ENCODE peak calls at places on chromosomes 16 and 17, in eight cellular contexts. G, Z, J, E, N, W, D and V are unnamed samples. For H3K9me3, the result is how much of the 10 kb centered on the place peaks cover.

GRCh38 chr17:4908301-4908700 is 5.4 kb upstream of the CHRNE start:
- DNase-seq in D (no peak), N (no peak), G (no peak), Z (no peak), E (no peak), W (no peak), J (peak), V (no peak)

GRCh38 chr16:30434852-30435251 is 5.0 kb upstream of the DCTPP1 start:
- DNase-seq in D (no peak), E (no peak), N (no peak), W (no peak), J (no peak), G (no peak), Z (no peak), V (no peak)

GRCh38 chr17:31467502-31468256 is 76.2 kb downstream of the RAB11FIP4 start:
- DNase-seq in D (no peak), E (no peak), N (peak), J (no peak), G (no peak), W (no peak), Z (peak), V (no peak)

GRCh38 chr17:77307479-77308198 is 166.9 kb downstream of the SEC14L1 start:
- DNase-seq in Z (no peak), J (no peak), N (peak), E (no peak), D (no peak), W (no peak), G (no peak), V (no peak)

GRCh38 chr17:81245024-81245664 is 6.0 kb downstream of the NDUFAF8 start:
- DNase-seq in J (peak), Z (no peak), D (no peak), G (no peak), W (no peak), N (peak), E (peak), V (no peak)

GRCh38 chr16:28149016-28149888 is 62.5 kb downstream of the XPO6 start:
- DNase-seq in G (no peak), Z (no peak), D (no peak), W (no peak), J (no peak), N (no peak), E (no peak), V (no peak)

GRCh38 chr17:4175921-4176802 is 33.2 kb downstream of the CYB5D2 start:
- DNase-seq in E (peak), Z (no peak), N (no peak), D (peak), W (no peak), G (no peak), J (no peak), V (no peak)

GRCh38 chr16:81697321-81697885 is 81.7 kb upstream of the PLCG2 start:
- DNase-seq in G (no peak), J (no peak), D (no peak), W (peak), E (peak), N (peak), Z (peak), V (no peak)

GRCh38 chr17:19533718-19534561 is at the start of gene SLC47A1:
- DNase-seq in J (peak), E (peak), N (peak), W (no peak), G (no peak), Z (peak), D (no peak), V (peak)

GRCh38 chr16:55203570-55203969 is 120.4 kb upstream of the IRX6 start:
- DNase-seq in Z (no peak), N (no peak), J (no peak), D (no peak), W (no peak), E (no peak), G (no peak), V (no peak)

GRCh38 chr17:6683081-6683684 is 30.0 kb downstream of the SLC13A5 start:
- DNase-seq in N (peak), Z (no peak), G (no peak), E (no peak), J (no peak), W (no peak), D (no peak), V (no peak)

GRCh38 chr17:6681671-6682070 is 30.1 kb downstream of the C17orf100 start:
- DNase-seq in N (peak), W (no peak), G (no peak), J (no peak), D (no peak), Z (no peak), E (no peak), V (no peak)

GRCh38 chr17:6683730-6684459 is 29.3 kb downstream of the SLC13A5 start:
- DNase-seq in Z (no peak), D (no peak), W (no peak), N (peak), E (no peak), J (no peak), G (no peak), V (no peak)

GRCh38 chr17:6681176-6681575 is 29.6 kb downstream of the C17orf100 start:
- DNase-seq in J (no peak), N (peak), W (no peak), D (no peak), G (no peak), Z (no peak), E (no peak), V (no peak)

GRCh38 chr17:6682339-6682738 is 30.8 kb downstream of the C17orf100 start:
- DNase-seq in J (no peak), Z (no peak), E (no peak), N (peak), W (no peak), G (no peak), D (no peak), V (no peak)
- H3K27ac ChIP-seq in J (no peak), Z (no peak), E (no peak), N (no peak), W (no peak), G (no peak), D (no peak), V (no peak)

GRCh38 chr17:59954856-59955255 is 9.7 kb downstream of the RNFT1 start:
- DNase-seq in W (no peak), Z (no peak), D (no peak), E (no peak), G (no peak), J (no peak), N (no peak), V (no peak)

DNA sequence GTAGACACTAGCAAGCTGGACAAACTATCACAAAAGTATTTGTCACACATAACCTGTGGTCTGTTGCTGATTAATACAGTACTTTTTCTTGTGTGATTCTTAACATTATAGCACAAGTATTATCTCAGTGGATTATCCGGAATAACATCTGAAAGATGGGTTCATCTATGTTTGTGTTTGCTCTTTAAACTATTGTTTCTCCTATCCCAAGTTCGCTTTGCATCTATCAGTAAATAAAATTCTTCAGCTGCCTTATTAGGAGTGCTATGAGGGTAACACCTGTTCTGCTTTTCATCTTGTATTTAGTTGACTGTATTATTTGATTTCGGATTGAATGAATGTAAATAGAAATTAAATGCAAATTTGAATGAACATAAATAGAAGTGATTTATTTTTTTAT is 14.5 kb downstream of the RNFT1 start:
- DNase-seq in W (no peak), Z (no peak), J (no peak), E (no peak), G (no peak), D (no peak), N (no peak), V (no peak)
- H3K9me3 ChIP-seq in W (under half), Z (under half), J (under half), E (under half), G (under half), D (under half), N (under half), V (under half)

DNA sequence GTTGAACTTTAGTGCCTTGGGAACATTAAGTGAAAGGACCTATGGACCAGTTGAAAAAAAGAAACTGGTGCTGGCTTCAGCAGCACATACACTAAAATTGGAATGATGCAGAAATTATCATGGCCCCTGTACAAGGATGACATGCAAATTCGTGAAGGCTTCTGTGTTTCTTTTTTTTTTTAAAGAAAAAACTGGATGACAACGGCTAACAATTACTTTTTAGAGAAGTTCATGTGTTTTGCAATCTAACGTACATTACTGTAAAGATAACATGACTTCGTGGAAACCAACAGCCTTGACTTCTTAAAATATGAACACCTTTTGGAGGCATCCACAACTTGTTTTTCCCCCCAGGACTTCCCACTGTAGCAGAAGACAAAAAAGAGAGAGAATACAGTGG is 18.3 kb upstream of the CPD start:
- DNase-seq in J (no peak), Z (no peak), G (no peak), D (no peak), W (no peak), N (no peak), E (no peak), V (no peak)
- H3K27ac ChIP-seq in J (no peak), Z (no peak), G (no peak), D (no peak), W (no peak), N (no peak), E (no peak), V (no peak)

DNA sequence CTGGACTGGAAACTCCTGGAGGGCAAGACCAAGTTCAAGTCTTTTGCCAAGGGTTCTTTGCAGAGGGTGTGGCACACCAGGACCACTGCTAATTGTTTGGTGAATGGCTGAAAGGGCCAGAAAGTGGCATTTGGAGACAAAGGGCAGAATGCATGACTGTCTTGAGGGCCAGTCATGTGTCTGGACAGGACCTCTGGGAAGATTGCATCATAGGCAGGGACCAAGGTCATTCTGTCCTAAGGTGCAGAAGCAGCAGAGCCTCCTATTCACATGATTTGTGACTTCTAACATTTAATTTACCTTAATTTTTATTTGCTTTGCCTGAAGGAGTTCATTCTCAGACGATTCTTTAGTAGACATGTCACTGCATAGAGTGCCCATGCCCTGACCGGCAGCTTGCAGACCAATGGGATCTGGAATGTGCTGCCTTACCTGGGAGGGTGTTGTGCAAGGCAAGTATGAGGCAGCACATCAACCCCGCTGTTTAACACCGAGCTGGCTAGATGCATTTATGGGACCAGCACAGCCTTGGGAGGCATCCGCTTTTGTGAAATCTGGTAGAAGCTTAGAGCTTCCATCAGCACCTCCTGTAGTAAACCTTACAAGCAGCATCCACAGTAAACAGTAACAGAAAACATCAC is 62.3 kb upstream of the MAF start:
- DNase-seq in D (no peak), G (no peak), Z (no peak), N (no peak), E (no peak), J (no peak), W (no peak), V (no peak)
- H3K9me3 ChIP-seq in D (under half), G (under half), Z (under half), N (under half), E (under half), J (under half), W (under half), V (under half)

GRCh38 chr17:43416998-43417891 is 18.5 kb downstream of the ARL4D start:
- DNase-seq in N (no peak), W (peak), D (no peak), Z (peak), E (peak), G (peak), J (peak), V (peak)

GRCh38 chr17:43423777-43424455 is 25.1 kb downstream of the ARL4D start:
- DNase-seq in N (no peak), G (no peak), W (no peak), Z (no peak), E (no peak), J (no peak), D (no peak), V (no peak)

GRCh38 chr17:43418441-43419374 is 19.9 kb downstream of the ARL4D start:
- DNase-seq in N (no peak), W (no peak), E (peak), G (peak), D (no peak), J (no peak), Z (peak), V (peak)
- H3K27ac ChIP-seq in N (no peak), W (peak), E (peak), G (peak), D (no peak), J (peak), Z (no peak), V (peak)

GRCh38 chr16:86992587-86992986 is 324.6 kb downstream of the C16orf95 start:
- DNase-seq in Z (no peak), N (no peak), J (no peak), G (no peak), D (no peak), E (peak), W (no peak), V (no peak)
- H3K9me3 ChIP-seq in Z (under half), N (under half), J (under half), G (under half), D (under half), E (under half), W (under half), V (under half)

GRCh38 chr16:4936181-4936990 is 562 bp downstream of the PPL start:
- DNase-seq in N (peak), G (no peak), Z (peak), D (no peak), E (no peak), J (peak), W (peak), V (peak)
- H3K27ac ChIP-seq in N (peak), G (peak), Z (peak), D (no peak), E (no peak), J (peak), W (peak), V (peak)

DNA sequence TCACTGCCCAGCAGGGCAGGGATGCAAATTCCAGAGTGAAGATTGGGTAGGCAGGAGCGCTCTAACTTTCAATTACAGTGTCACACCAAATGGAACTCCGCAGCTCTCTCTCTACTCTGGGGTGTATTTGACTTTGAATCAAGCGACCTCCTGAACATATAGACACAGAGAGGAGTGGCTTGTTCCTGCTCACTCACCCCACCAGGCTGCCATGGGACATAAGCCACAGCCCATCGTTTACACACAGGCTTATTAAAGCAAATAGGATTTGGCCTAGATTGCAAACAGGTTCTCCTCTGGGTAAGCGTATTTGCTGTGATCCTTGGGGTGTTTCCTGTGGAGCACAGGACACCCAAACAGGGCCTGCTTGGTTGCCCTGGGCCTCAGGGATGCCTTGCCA is 281.6 kb upstream of the CCL2 start:
- DNase-seq in Z (no peak), J (no peak), W (no peak), E (no peak), G (no peak), D (no peak), N (no peak), V (no peak)
- H3K9me3 ChIP-seq in Z (under half), J (under half), W (under half), E (under half), G (under half), D (under half), N (under half), V (under half)

GRCh38 chr17:16442594-16443389 is 27.4 kb downstream of the TRPV2 start:
- DNase-seq in N (no peak), D (peak), E (peak), J (no peak), G (no peak), W (no peak), Z (no peak), V (no peak)

GRCh38 chr17:16439303-16439791 is 24.0 kb downstream of the TRPV2 start:
- DNase-seq in J (no peak), G (no peak), N (no peak), W (peak), E (peak), Z (no peak), D (peak), V (no peak)

GRCh38 chr17:16439867-16440351 is 24.5 kb downstream of the TRPV2 start:
- DNase-seq in D (peak), G (no peak), Z (no peak), J (no peak), W (no peak), E (no peak), N (no peak), V (no peak)

GRCh38 chr17:16442141-16442540 is 26.8 kb downstream of the TRPV2 start:
- DNase-seq in Z (no peak), G (no peak), W (no peak), N (no peak), E (peak), D (peak), J (no peak), V (no peak)

GRCh38 chr17:16440814-16441629 is 25.7 kb downstream of the TRPV2 start:
- DNase-seq in G (no peak), W (no peak), E (peak), N (no peak), J (no peak), Z (no peak), D (no peak), V (no peak)
- H3K27ac ChIP-seq in G (no peak), W (no peak), E (no peak), N (no peak), J (peak), Z (no peak), D (peak), V (no peak)

DNA sequence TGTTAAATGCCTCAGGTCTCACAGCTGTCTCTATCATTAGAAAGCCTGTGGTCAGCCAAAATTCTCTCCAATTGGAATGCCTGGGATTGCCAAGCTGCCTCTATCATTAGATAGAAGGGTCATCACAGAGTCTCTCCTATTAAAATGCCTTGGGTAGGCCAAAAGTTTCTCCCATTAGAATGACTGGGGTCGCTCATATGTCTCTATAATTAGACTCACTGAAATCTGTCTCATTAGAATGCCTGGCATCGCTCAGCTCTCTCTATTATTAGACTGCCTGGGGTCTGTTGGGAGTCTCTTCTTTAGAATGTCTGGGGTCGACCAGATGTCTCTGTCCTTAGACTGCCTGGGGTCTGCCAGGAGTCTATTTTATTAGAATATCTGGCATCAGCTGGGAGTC is 2265.1 kb downstream of the TP53TG3F start:
- DNase-seq in D (no peak), G (no peak), W (no peak), Z (no peak), J (no peak), N (no peak), E (no peak), V (no peak)
- H3K9me3 ChIP-seq in D (under half), G (under half), W (under half), Z (under half), J (under half), N (under half), E (under half), V (under half)